ENCODE peak calls at places on chromosomes 6 and 20, in four cellular contexts. L, D, H and Z are unnamed samples. For H3K4me1, the result is how much of the 10 kb centered on the place peaks cover.

GRCh38 chr20:59179988-59180387 is 16.4 kb downstream of the ZNF831 start:
- DNase-seq in L (no peak), D (no peak), H (no peak), Z (no peak)

GRCh38 chr6:818191-818590 is 125.3 kb upstream of the EXOC2 start:
- DNase-seq in D (no peak), H (no peak), L (no peak), Z (no peak)

GRCh38 chr6:147194652-147195403 is 9.4 kb upstream of the STXBP5 start:
- DNase-seq in L (peak), D (no peak), H (no peak), Z (no peak)

GRCh38 chr20:60403105-60403741 is 445.0 kb downstream of the CDH26 start:
- DNase-seq in H (no peak), L (no peak), D (no peak), Z (no peak)

GRCh38 chr6:81734500-81735140 is 17.9 kb downstream of the TENT5A start:
- DNase-seq in H (no peak), L (no peak), D (no peak), Z (no peak)

GRCh38 chr6:52016918-52017748 is 70.3 kb downstream of the PKHD1 start:
- DNase-seq in H (peak), D (no peak), L (no peak), Z (no peak)

GRCh38 chr6:143936347-143936746 is 71.7 kb downstream of the PLAGL1 start:
- DNase-seq in L (no peak), H (no peak), D (no peak), Z (no peak)

GRCh38 chr20:44644384-44645131 is 6.9 kb downstream of the ADA start:
- DNase-seq in H (no peak), L (peak), D (no peak), Z (no peak)

GRCh38 chr6:157556671-157557430 is 175.9 kb downstream of the ZDHHC14 start:
- DNase-seq in H (no peak), L (no peak), D (peak), Z (no peak)

GRCh38 chr20:25676164-25676809 is 20.4 kb downstream of the ZNF337 start:
- DNase-seq in H (no peak), L (no peak), D (no peak), Z (no peak)

GRCh38 chr20:6959900-6960312 is 192.4 kb downstream of the BMP2 start:
- DNase-seq in D (no peak), L (no peak), H (no peak), Z (no peak)

GRCh38 chr6:169008641-169009040 is 245.0 kb downstream of the THBS2 start:
- DNase-seq in L (no peak), H (peak), D (no peak), Z (no peak)

GRCh38 chr6:109991307-109992101 is 13.4 kb downstream of the GPR6 start:
- DNase-seq in H (no peak), D (no peak), L (no peak), Z (no peak)

GRCh38 chr20:22680031-22680740 is 95.8 kb upstream of the FOXA2 start:
- DNase-seq in D (no peak), H (no peak), L (no peak), Z (no peak)

GRCh38 chr6:77652739-77653138 is at the start of gene MEI4:
- DNase-seq in D (no peak), H (no peak), L (no peak), Z (no peak)

GRCh38 chr6:21312118-21312517 is 281.4 kb upstream of the SOX4 start:
- DNase-seq in H (no peak), D (no peak), L (no peak), Z (no peak)

GRCh38 chr6:43847741-43848630 is 78.0 kb downstream of the VEGFA start:
- DNase-seq in D (no peak), L (no peak), H (no peak), Z (no peak)

GRCh38 chr6:90087103-90087833 is 193.0 kb downstream of the GJA10 start:
- DNase-seq in D (no peak), H (no peak), L (no peak), Z (no peak)

GRCh38 chr6:170224694-170225660 is 65.9 kb downstream of the DLL1 start:
- DNase-seq in D (peak), H (no peak), L (no peak), Z (no peak)

GRCh38 chr6:167907837-167908681 is 81.3 kb downstream of the AFDN start:
- DNase-seq in H (peak), D (no peak), L (no peak), Z (no peak)

GRCh38 chr20:17641520-17641964 is 40.5 kb downstream of the RRBP1 start:
- DNase-seq in L (no peak), D (no peak), H (no peak), Z (no peak)

GRCh38 chr20:23145281-23145700 is 59.2 kb upstream of the CD93 start:
- DNase-seq in H (no peak), D (no peak), L (no peak), Z (no peak)

GRCh38 chr6:32148289-32148688 is 3.5 kb downstream of the PRRT1 start:
- DNase-seq in D (no peak), L (no peak), H (peak), Z (no peak)

GRCh38 chr6:69789573-69789972 is 7.2 kb downstream of the LMBRD1 start:
- DNase-seq in L (no peak), H (no peak), D (no peak), Z (no peak)

DNA sequence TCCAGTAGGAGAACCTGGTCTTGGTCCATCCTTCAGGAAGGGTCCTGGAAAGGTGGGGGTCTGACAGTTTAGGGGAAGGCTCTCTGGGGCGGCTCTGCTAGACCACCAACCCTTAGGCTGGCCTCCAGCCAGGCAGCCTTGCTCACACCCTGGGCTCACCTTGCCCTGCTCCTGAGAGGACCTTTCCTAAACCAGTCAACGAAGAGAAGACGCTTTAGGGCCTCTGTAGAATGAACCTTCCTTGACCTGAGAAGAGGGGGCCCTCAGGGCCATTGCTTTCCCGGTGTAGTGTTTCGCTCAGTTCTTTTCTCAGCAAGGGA is 1.1 kb downstream of the CDC25B start:
- DNase-seq in L (no peak), H (no peak), D (no peak), Z (no peak)
- H3K4me1 ChIP-seq in L (half or more), H (under half), D (under half), Z (under half)

GRCh38 chr6:113649276-113649675 is 207.9 kb upstream of the MARCKS start:
- DNase-seq in L (no peak), H (no peak), D (peak), Z (no peak)
- H3K4me1 ChIP-seq in L (under half), H (under half), D (under half), Z (under half)

DNA sequence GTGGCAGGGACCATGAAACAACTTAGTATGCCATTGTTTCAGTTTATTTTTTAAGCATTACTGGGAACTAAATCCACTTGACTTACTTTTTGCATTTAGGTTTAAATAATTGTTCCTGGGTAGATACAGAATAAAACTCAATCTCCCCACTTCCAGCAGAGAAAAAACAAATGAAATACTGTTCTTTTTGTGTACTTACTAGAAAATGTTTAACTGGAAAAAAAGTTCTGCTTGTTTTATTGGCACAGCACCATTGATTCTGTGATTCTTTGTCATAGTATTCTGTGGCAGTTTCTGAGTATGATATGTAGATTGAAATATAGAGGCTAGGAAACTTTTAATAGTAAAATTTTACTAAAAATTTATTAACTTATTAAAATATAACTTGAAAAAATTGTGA is 10.2 kb downstream of the ASXL1 start:
- DNase-seq in D (no peak), H (no peak), L (no peak), Z (no peak)
- H3K4me1 ChIP-seq in D (under half), H (under half), L (half or more), Z (under half)

GRCh38 chr20:33825340-33826269 is 14.5 kb downstream of the CHMP4B start:
- DNase-seq in D (no peak), L (no peak), H (no peak), Z (no peak)

GRCh38 chr20:33826270-33826897 is 15.2 kb downstream of the CHMP4B start:
- DNase-seq in H (peak), L (no peak), D (no peak), Z (no peak)

GRCh38 chr20:33827109-33827508 is 16.0 kb downstream of the CHMP4B start:
- DNase-seq in D (no peak), L (no peak), H (no peak), Z (no peak)

GRCh38 chr20:33822423-33822822 is 11.3 kb downstream of the CHMP4B start:
- DNase-seq in D (no peak), L (no peak), H (no peak), Z (no peak)

DNA sequence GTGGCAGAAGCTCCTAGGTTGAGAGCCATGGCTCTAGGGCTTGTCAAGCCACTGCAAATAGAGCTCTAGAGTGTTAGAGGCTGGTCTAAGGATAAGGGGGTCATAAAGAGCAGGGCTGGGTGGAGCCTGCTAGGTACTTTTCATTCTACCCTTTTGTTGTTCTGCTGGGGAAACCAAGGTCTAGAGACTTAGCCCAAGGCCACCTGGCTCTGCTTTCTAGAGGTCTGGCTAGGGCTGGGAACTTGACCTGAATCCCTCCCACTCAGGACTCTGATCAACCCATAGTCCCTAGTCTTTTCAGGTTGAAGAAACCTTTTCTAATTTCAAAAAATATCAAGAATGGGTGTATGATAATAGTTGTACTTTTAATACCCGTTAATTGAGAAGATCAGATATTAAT is 13.7 kb downstream of the CHMP4B start:
- DNase-seq in L (no peak), D (no peak), H (no peak), Z (no peak)
- H3K4me1 ChIP-seq in L (under half), D (under half), H (under half), Z (under half)

DNA sequence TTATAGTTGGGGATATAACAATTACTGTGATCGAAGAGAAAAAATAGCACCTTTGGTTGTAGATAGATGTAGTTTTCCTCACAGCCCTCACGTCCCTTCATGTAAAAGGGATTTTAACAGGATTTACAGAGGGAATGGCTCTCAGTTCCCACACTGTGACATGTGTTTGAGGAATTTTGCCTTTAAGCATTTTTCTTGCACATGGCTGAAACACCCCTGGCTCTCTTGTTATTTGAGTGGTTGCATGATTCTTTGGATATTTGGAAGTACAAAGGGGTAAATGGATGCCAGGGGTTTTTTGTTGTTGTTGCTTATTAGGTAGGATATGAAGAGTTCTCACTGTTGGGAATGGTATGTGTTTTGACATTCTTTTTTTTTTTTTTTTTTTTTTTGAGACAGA is 48.2 kb downstream of the JAG1 start:
- DNase-seq in D (no peak), H (no peak), L (no peak), Z (no peak)
- H3K4me1 ChIP-seq in D (under half), H (under half), L (under half), Z (under half)

DNA sequence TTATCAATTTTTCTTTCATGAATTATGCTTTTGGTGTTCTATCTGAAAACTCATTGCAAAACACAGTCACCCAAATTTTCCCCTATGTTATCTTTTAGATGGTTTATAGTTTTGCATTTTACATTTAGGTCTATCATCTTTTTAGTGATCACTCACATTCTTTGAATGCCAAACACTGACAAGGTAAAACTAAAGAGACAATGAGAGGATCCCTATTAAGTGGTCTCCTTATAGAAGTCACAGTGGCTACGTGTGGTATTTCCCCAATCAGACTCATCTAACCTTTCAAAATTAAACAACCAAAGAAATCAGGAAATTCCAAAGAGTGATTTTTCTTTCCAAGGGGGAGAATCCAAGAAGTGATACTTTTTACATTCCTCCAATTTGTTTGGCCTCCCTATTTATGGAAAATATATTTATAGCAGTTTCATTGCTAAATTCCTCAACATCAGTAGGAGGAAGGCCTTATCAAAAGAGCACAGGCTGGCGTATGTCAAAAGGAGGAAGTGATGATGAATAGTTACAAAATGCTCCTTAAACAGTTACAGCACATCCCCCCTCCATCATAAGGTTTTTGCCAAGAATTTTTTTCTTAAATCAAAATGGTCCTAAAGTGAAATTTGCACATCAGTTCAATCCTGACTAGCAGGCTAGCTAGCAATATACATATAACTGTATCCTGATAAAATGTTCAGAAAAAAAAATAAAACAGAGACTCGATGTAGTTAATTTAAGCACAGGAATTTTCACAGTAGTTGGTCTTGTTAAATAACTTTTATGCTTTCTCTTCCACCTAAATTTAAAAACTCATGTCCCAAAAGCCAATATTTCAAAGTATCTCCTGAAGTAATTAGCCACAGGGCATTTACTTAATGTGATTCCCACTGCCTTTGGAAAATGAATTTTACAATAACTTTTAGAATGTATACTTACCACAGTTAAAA is 76.2 kb upstream of the IPCEF1 start:
- DNase-seq in L (no peak), D (no peak), H (no peak), Z (no peak)
- H3K4me1 ChIP-seq in L (under half), D (under half), H (under half), Z (under half)

GRCh38 chr6:39317256-39317655 is 3.0 kb upstream of the KCNK17 start:
- DNase-seq in D (no peak), H (no peak), L (no peak), Z (no peak)
- H3K4me1 ChIP-seq in D (under half), H (under half), L (under half), Z (under half)

DNA sequence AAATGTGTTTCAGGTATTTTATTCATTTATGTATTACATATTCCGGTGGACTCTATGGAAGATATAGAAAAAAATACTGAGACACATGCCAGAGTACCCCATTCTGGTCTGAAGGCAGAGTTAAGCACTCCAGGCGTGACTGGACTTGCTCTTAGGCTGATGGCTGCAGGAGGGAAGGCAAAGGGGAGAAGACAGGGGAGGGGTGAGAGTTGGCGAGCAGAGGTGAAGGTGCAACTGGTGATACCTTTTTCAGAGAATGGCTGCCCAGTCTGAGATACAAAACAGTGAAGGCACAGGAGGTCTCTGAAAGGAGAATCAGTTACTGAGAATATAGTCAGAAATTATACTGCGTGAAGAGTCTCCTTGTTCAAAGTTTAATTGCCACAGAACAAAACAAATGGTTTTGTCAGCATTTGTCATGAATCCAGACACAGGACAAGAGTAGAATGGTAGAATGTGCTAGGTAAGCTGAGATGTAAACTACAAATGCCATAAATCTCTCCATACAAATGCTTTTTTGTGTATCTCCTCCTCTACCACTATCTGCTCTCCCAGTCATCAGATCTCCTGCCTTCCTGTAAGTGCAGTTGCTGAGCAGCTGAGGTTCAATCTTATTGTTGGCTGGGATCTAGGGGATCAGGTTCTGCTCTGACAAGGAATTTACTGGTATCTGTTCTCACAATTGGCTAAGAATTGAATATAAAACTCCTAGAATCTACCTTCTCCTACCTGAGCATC is 104.2 kb upstream of the DST start:
- DNase-seq in D (no peak), L (no peak), H (peak), Z (no peak)
- H3K4me1 ChIP-seq in D (under half), L (under half), H (half or more), Z (under half)

DNA sequence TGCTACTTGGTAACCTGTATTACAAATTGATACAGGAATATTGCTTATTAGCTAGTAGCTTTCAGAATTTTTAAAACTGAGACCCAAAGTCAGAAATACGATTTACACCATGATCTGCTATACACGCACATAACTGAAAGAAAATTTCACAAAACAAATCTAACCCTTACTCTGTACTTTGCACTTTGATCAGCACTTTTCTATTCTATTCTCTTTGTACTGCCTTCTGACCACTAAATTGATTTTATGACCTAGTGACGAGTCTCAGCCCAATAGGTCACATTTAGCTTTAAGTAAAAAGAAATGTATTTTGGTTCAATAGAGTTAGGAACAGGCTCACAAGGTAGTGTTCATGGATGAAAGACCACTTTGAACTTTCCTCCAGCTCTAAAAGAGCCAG is 252.5 kb downstream of the TBX18 start:
- DNase-seq in D (no peak), H (no peak), L (no peak), Z (no peak)
- H3K4me1 ChIP-seq in D (under half), H (under half), L (under half), Z (under half)

GRCh38 chr6:40898073-40898472 is 140.9 kb downstream of the UNC5CL start:
- DNase-seq in L (no peak), H (no peak), D (no peak), Z (no peak)
- H3K4me1 ChIP-seq in L (under half), H (under half), D (under half), Z (under half)